ENCODE peak calls at places on chromosomes 3 and 15, in six cellular contexts. U is spleen, P is nephron progenitor cell, L is body of pancreas, F is tibial artery, R is GM12865. I is an unnamed sample.

GRCh38 chr15:38683382-38684242 is 119.0 kb upstream of the RASGRP1 start:
- DNase-seq in U (no peak), F (no peak), R (peak; percentile 79), L (peak; percentile 75), P (peak; percentile 58), I (no peak)

GRCh38 chr3:45132568-45133211 is 13.5 kb downstream of the CDCP1 start:
- DNase-seq in F (no peak), U (no peak), R (no peak), L (no peak), P (no peak), I (no peak)

GRCh38 chr15:62886431-62887071 is 156.0 kb upstream of the TPM1 start:
- DNase-seq in R (no peak), L (no peak), U (no peak), P (no peak), F (no peak), I (no peak)

GRCh38 chr15:100517820-100518219 is 10.9 kb downstream of the CERS3 start:
- DNase-seq in L (no peak), U (no peak), P (no peak), R (no peak), F (no peak), I (no peak)

GRCh38 chr15:31857194-31857593 is 173.1 kb upstream of the CHRNA7 start:
- DNase-seq in R (no peak), L (no peak), P (no peak), F (no peak), U (no peak), I (no peak)

GRCh38 chr3:120092444-120092843 is 1.8 kb downstream of the GSK3B start:
- DNase-seq in F (no peak), L (no peak), U (no peak), P (no peak), R (no peak), I (no peak)

GRCh38 chr15:78177447-78177873 is 28.3 kb downstream of the IDH3A start:
- DNase-seq in U (peak; percentile 78), F (no peak), P (peak; percentile 73), L (peak; percentile 70), R (peak; percentile 53), I (no peak)

GRCh38 chr3:64444619-64445317 is 219.5 kb upstream of the PRICKLE2 start:
- DNase-seq in L (no peak), U (no peak), F (no peak), R (no peak), P (peak; percentile 30), I (no peak)

GRCh38 chr15:64599716-64600115 is 139.3 kb downstream of the ZNF609 start:
- DNase-seq in F (no peak), U (no peak), R (no peak), P (no peak), L (no peak), I (no peak)

GRCh38 chr3:186593862-186594261 is 19.0 kb upstream of the AHSG start:
- DNase-seq in R (no peak), F (no peak), L (no peak), P (no peak), U (no peak), I (no peak)

GRCh38 chr3:72489916-72490315 is 358.3 kb downstream of the SHQ1 start:
- DNase-seq in U (no peak), L (no peak), P (no peak), R (no peak), F (no peak), I (no peak)

GRCh38 chr15:59516655-59517461 is 78.9 kb downstream of the FAM81A start:
- DNase-seq in R (peak; percentile 52), L (no peak), U (no peak), F (no peak), P (no peak), I (no peak)

GRCh38 chr3:3783155-3783554 is 16.1 kb upstream of the LRRN1 start:
- DNase-seq in R (no peak), U (no peak), P (no peak), L (no peak), F (no peak), I (no peak)

GRCh38 chr15:69801132-69801531 is 296.6 kb downstream of the TLE3 start:
- DNase-seq in F (peak; percentile 54), P (peak; percentile 27), L (no peak), U (peak; percentile 57), R (no peak), I (no peak)

GRCh38 chr3:130820976-130821375 is 72.9 kb upstream of the ATP2C1 start:
- DNase-seq in R (no peak), P (no peak), F (no peak), L (no peak), U (no peak), I (no peak)

GRCh38 chr3:152539191-152539764 is 270.5 kb downstream of the MBNL1 start:
- DNase-seq in R (peak; percentile 42), P (no peak), F (no peak), U (no peak), L (no peak), I (no peak)
- TF ChIP-seq CTCF in R (peak; percentile 27), P (no peak), F (no peak), U (no peak), L (no peak), I (no peak)

GRCh38 chr3:73586628-73587027 is 38.1 kb downstream of the PDZRN3 start:
- DNase-seq in L (no peak), R (no peak), P (no peak), F (no peak), U (no peak), I (no peak)

GRCh38 chr3:73592154-73592877 is 32.4 kb downstream of the PDZRN3 start:
- DNase-seq in L (no peak), U (no peak), P (no peak), F (no peak), R (no peak), I (no peak)
- TF ChIP-seq CTCF in L (no peak), U (no peak), P (no peak), F (no peak), R (no peak), I (no peak)

GRCh38 chr15:68052431-68052830 is 1.7 kb upstream of the PIAS1 start:
- DNase-seq in P (no peak), L (no peak), U (no peak), F (no peak), R (no peak), I (no peak)

GRCh38 chr15:68053001-68053400 is 1.1 kb upstream of the PIAS1 start:
- DNase-seq in U (no peak), P (no peak), L (no peak), R (no peak), F (no peak), I (no peak)

GRCh38 chr15:68053701-68053996 is 466 bp upstream of the PIAS1 start:
- DNase-seq in F (no peak), R (no peak), P (no peak), L (no peak), U (no peak), I (no peak)

GRCh38 chr15:68051907-68052306 is 2.2 kb upstream of the PIAS1 start:
- DNase-seq in P (no peak), U (no peak), L (no peak), R (no peak), F (no peak), I (no peak)

GRCh38 chr15:68051109-68051508 is 3.0 kb upstream of the PIAS1 start:
- DNase-seq in F (no peak), U (no peak), P (no peak), R (peak; percentile 15), L (no peak), I (no peak)
- TF ChIP-seq CTCF in F (no peak), U (no peak), P (no peak), R (no peak), L (no peak), I (no peak)

GRCh38 chr3:171113716-171114115 is 87.2 kb upstream of the SLC2A2 start:
- DNase-seq in P (peak; percentile 4), U (no peak), R (no peak), L (no peak), F (no peak), I (no peak)
- TF ChIP-seq CTCF in P (peak; percentile 32), U (no peak), R (no peak), L (no peak), F (no peak), I (no peak)